ENCODE peak calls at places on chromosomes 7 and 10, in seven cellular contexts. Y is stimulated activated CD8-positive, alpha-beta memory T cell treated with anti-CD3 and anti-CD28 coated beads, Interleukin-2, amount 100 ng/mL, for 48 hours; T is NCI-H1436; B is C1 segment of cervical spinal cord; M is GM20000; V is tibial artery; G is neural crest cell. F is an unnamed sample.

GRCh38 chr10:78072504-78072903 is 38.8 kb downstream of the RPS24 start:
- DNase-seq in G (no peak), M (no peak), V (no peak), Y (no peak), B (no peak), T (no peak), F (no peak)

GRCh38 chr10:22656056-22656455 is 58.3 kb downstream of the PIP4K2A start:
- DNase-seq in V (no peak), M (no peak), Y (no peak), G (no peak), B (no peak), T (no peak), F (no peak)

GRCh38 chr7:138001529-138002095 is at the start of gene CREB3L2:
- DNase-seq in M (peak; percentile 19), B (no peak), Y (peak; percentile 53), T (peak; percentile 52), G (peak; percentile 48), V (peak; percentile 86), F (peak; percentile 44)

GRCh38 chr7:10579561-10579960 is 394.1 kb upstream of the PHF14 start:
- DNase-seq in G (no peak), Y (no peak), T (no peak), M (no peak), B (no peak), V (no peak), F (no peak)

GRCh38 chr10:116444527-116445142 is 17.0 kb downstream of the PNLIPRP3 start:
- DNase-seq in Y (no peak), V (no peak), B (no peak), G (peak; percentile 48), T (no peak), M (peak; percentile 31), F (no peak)

GRCh38 chr7:156650042-156650441 is 9.5 kb downstream of the RNF32 start:
- DNase-seq in B (no peak), M (peak; percentile 52), G (no peak), T (no peak), V (no peak), Y (no peak), F (no peak)

GRCh38 chr10:97508342-97508741 is 9.6 kb downstream of the UBTD1 start:
- DNase-seq in M (no peak), V (no peak), B (no peak), T (no peak), Y (no peak), G (no peak), F (no peak)

GRCh38 chr7:117402109-117402508 is 25.2 kb downstream of the ASZ1 start:
- DNase-seq in M (no peak), T (no peak), V (no peak), G (no peak), B (no peak), Y (no peak), F (no peak)

GRCh38 chr10:12539350-12540164 is 190.2 kb downstream of the CAMK1D start:
- DNase-seq in Y (no peak), G (no peak), B (no peak), T (no peak), V (peak; percentile 78), M (no peak), F (no peak)

GRCh38 chr10:54985732-54986131 is 184.7 kb upstream of the PCDH15 start:
- DNase-seq in G (no peak), Y (no peak), B (no peak), V (no peak), T (no peak), M (peak; percentile 6), F (no peak)

GRCh38 chr10:6918305-6918704 is 338.2 kb upstream of the PRKCQ start:
- DNase-seq in B (peak; percentile 33), M (peak; percentile 31), V (no peak), G (peak; percentile 52), Y (peak; percentile 67), T (no peak), F (no peak)

GRCh38 chr10:110425684-110426293 is 71.9 kb upstream of the DUSP5 start:
- DNase-seq in B (no peak), G (no peak), M (peak; percentile 65), T (no peak), V (no peak), Y (peak; percentile 69), F (no peak)

GRCh38 chr7:103446046-103446520 is at the start of gene SLC26A5:
- DNase-seq in B (peak; percentile 16), Y (no peak), V (no peak), G (peak; percentile 2), T (peak; percentile 29), M (peak; percentile 53), F (no peak)

GRCh38 chr7:81467964-81468363 is 301.9 kb downstream of the HGF start:
- DNase-seq in V (no peak), G (no peak), T (no peak), Y (no peak), B (no peak), M (no peak), F (no peak)

GRCh38 chr10:85524001-85524400 is 842.6 kb downstream of the GRID1 start:
- DNase-seq in V (no peak), M (no peak), B (no peak), T (no peak), Y (no peak), G (no peak), F (no peak)

GRCh38 chr7:138004046-138004445 is 2.2 kb upstream of the CREB3L2 start:
- DNase-seq in V (no peak), M (no peak), Y (no peak), B (no peak), G (no peak), T (no peak), F (no peak)

GRCh38 chr7:17041324-17041723 is 159.5 kb upstream of the AGR3 start:
- DNase-seq in T (peak; percentile 57), Y (no peak), V (no peak), M (no peak), B (no peak), G (no peak), F (no peak)

GRCh38 chr7:30433082-30433481 is 45.5 kb downstream of the NOD1 start:
- DNase-seq in B (peak; percentile 47), G (no peak), M (no peak), T (no peak), V (peak; percentile 88), Y (no peak), F (no peak)

GRCh38 chr10:6416892-6417512 is 163.1 kb downstream of the PRKCQ start:
- DNase-seq in G (peak; percentile 8), Y (no peak), B (no peak), V (no peak), M (peak; percentile 56), T (no peak), F (no peak)

GRCh38 chr10:18238875-18239485 is 98.8 kb downstream of the CACNB2 start:
- DNase-seq in Y (no peak), B (no peak), T (peak; percentile 12), V (no peak), G (no peak), M (peak; percentile 21), F (no peak)

GRCh38 chr7:1900847-1901246 is 230.8 kb downstream of the ELFN1 start:
- DNase-seq in Y (no peak), T (no peak), M (no peak), B (no peak), G (no peak), V (no peak), F (no peak)

GRCh38 chr10:11776080-11776479 is 33.9 kb downstream of the ECHDC3 start:
- DNase-seq in V (no peak), T (no peak), Y (no peak), B (no peak), M (no peak), G (no peak), F (no peak)

GRCh38 chr7:44385384-44386138 is 60.2 kb upstream of the CAMK2B start:
- DNase-seq in V (peak; percentile 53), Y (no peak), G (no peak), T (no peak), M (no peak), B (no peak), F (no peak)

GRCh38 chr7:23216021-23216420 is 30.6 kb upstream of the GPNMB start:
- DNase-seq in V (peak; percentile 76), B (peak; percentile 57), T (no peak), G (no peak), Y (no peak), M (no peak), F (no peak)

GRCh38 chr7:142385528-142386340 is 127.9 kb upstream of the PRSS58 start:
- DNase-seq in G (peak; percentile 36), B (peak; percentile 25), Y (no peak), T (no peak), M (peak; percentile 30), V (no peak), F (no peak)

GRCh38 chr7:151838861-151839381 is 38.0 kb downstream of the PRKAG2 start:
- DNase-seq in V (no peak), B (peak; percentile 28), G (no peak), T (no peak), M (no peak), Y (peak; percentile 15), F (no peak)

GRCh38 chr7:140005341-140005740 is 57.4 kb downstream of the PARP12 start:
- DNase-seq in B (no peak), Y (no peak), V (no peak), G (no peak), T (no peak), M (no peak), F (no peak)

GRCh38 chr10:27100800-27101347 is 580 bp upstream of the ANKRD26 start:
- DNase-seq in B (peak; percentile 24), Y (no peak), T (no peak), V (no peak), M (no peak), G (no peak), F (no peak)

GRCh38 chr10:27252267-27253000 is 11.8 kb upstream of the ACBD5 start:
- DNase-seq in T (peak; percentile 65), M (peak; percentile 91), G (no peak), V (no peak), B (peak; percentile 39), Y (peak; percentile 81), F (no peak)

GRCh38 chr7:113636727-113637421 is 281.9 kb downstream of the PPP1R3A start:
- DNase-seq in M (no peak), Y (no peak), B (no peak), G (no peak), V (no peak), T (no peak), F (no peak)

GRCh38 chr7:81887098-81887497 is 117.3 kb upstream of the HGF start:
- DNase-seq in M (no peak), B (no peak), Y (no peak), G (no peak), V (no peak), T (peak; percentile 28), F (peak; percentile 32)